ENCODE peak calls at places on chromosomes 1 and 21, in eight cellular contexts. X is psoas muscle; G is KG1; J is central memory CD4-positive, alpha-beta T cell; S is activated naive CD4-positive, alpha-beta T cell treated with anti-CD3 and anti-CD28 coated beads, Interleukin-2, amount 50 U/mL, for 16 hours; V is NCI-H1105; F is H9; Z is activated T-helper 1 cell treated with anti-CD3 and anti-CD28 coated beads, Interleukin-2, amount 50 U/mL, for 16 hours. O is an unnamed sample.

GRCh38 chr21:41816583-41817165 is 49.8 kb upstream of the RIPK4 start:
- DNase-seq in X (peak; percentile 55), G (peak; percentile 16), J (peak; percentile 37), S (peak; percentile 62), V (no peak), F (peak; percentile 74), Z (no peak), O (peak; percentile 54)

GRCh38 chr1:207897188-207897587 is 13.7 kb downstream of the CD34 start:
- DNase-seq in X (no peak), G (no peak), J (no peak), S (no peak), V (peak; percentile 11), F (no peak), Z (no peak), O (peak; percentile 57)

GRCh38 chr1:3329640-3330281 is 124.7 kb upstream of the ARHGEF16 start:
- DNase-seq in X (no peak), G (no peak), J (no peak), S (no peak), V (no peak), F (no peak), Z (no peak), O (no peak)

GRCh38 chr1:207298666-207299065 is 22.8 kb upstream of the CD55 start:
- DNase-seq in X (no peak), G (no peak), J (no peak), S (no peak), V (no peak), F (no peak), Z (no peak), O (peak; percentile 66)

GRCh38 chr1:63307196-63307794 is 15.1 kb upstream of the FOXD3 start:
- DNase-seq in X (no peak), G (no peak), J (no peak), S (no peak), V (no peak), F (no peak), Z (no peak), O (no peak)

GRCh38 chr1:203992440-203992839 is 80.5 kb upstream of the SOX13 start:
- DNase-seq in X (no peak), G (no peak), J (no peak), S (no peak), V (no peak), F (no peak), Z (no peak), O (no peak)

GRCh38 chr1:40650075-40650474 is 15.4 kb downstream of the RIMS3 start:
- DNase-seq in X (no peak), G (no peak), J (no peak), S (no peak), V (no peak), F (peak; percentile 78), Z (no peak), O (no peak)

GRCh38 chr1:21022279-21023040 is 154.2 kb downstream of the EIF4G3 start:
- DNase-seq in X (no peak), G (peak; percentile 55), J (peak; percentile 21), S (no peak), V (peak; percentile 90), F (no peak), Z (no peak), O (peak; percentile 99)

GRCh38 chr21:31279986-31280385 is 64.1 kb downstream of the TIAM1 start:
- DNase-seq in X (no peak), G (no peak), J (no peak), S (no peak), V (no peak), F (no peak), Z (no peak), O (no peak)

GRCh38 chr21:36744560-36745231 is 45.8 kb downstream of the SIM2 start:
- DNase-seq in X (no peak), G (no peak), J (no peak), S (no peak), V (peak; percentile 85), F (no peak), Z (no peak), O (no peak)